ENCODE peak calls at places on chromosomes 1 and 21, in seven cellular contexts. One of them, this sample, is unnamed.
A peak's percentile ranks its signal among the peaks of the same experiment; 100 is the strongest.

GRCh38 chr1:5947978-5948680 is 44.1 kb downstream of the NPHP4 start:
- DNase-seq in GM13977: no peak
- DNase-seq in foreskin fibroblast: no peak
- DNase-seq in sigmoid colon: no peak
- DNase-seq in HFF-Myc: no peak
- DNase-seq in CD8-positive, alpha-beta T cell: no peak
- DNase-seq in endothelial cell: no peak
- DNase-seq in this sample: no peak

GRCh38 chr1:56713112-56713511 is 68.0 kb downstream of the PRKAA2 start:
- DNase-seq in GM13977: no peak
- DNase-seq in foreskin fibroblast: no peak
- DNase-seq in sigmoid colon: no peak
- DNase-seq in HFF-Myc: no peak
- DNase-seq in CD8-positive, alpha-beta T cell: no peak
- DNase-seq in endothelial cell: no peak
- DNase-seq in this sample: no peak

GRCh38 chr1:98294127-98294526 is 367.4 kb upstream of the SNX7 start:
- DNase-seq in GM13977: no peak
- DNase-seq in foreskin fibroblast: no peak
- DNase-seq in sigmoid colon: no peak
- DNase-seq in HFF-Myc: no peak
- DNase-seq in CD8-positive, alpha-beta T cell: no peak
- DNase-seq in endothelial cell: no peak
- DNase-seq in this sample: no peak

GRCh38 chr1:244163861-244164562 is 112.9 kb downstream of the ZBTB18 start:
- DNase-seq in GM13977: no peak
- DNase-seq in foreskin fibroblast: peak; percentile 92
- DNase-seq in sigmoid colon: no peak
- DNase-seq in HFF-Myc: peak; percentile 94
- DNase-seq in CD8-positive, alpha-beta T cell: no peak
- DNase-seq in endothelial cell: no peak
- DNase-seq in this sample: no peak

GRCh38 chr1:97008226-97008625 is 286.6 kb downstream of the PTBP2 start:
- DNase-seq in GM13977: no peak
- DNase-seq in foreskin fibroblast: peak; percentile 46
- DNase-seq in sigmoid colon: no peak
- DNase-seq in HFF-Myc: no peak
- DNase-seq in CD8-positive, alpha-beta T cell: no peak
- DNase-seq in endothelial cell: no peak
- DNase-seq in this sample: no peak

GRCh38 chr1:163056832-163057231 is 12.3 kb upstream of the RGS4 start:
- DNase-seq in GM13977: no peak
- DNase-seq in foreskin fibroblast: peak; percentile 41
- DNase-seq in sigmoid colon: no peak
- DNase-seq in HFF-Myc: no peak
- DNase-seq in CD8-positive, alpha-beta T cell: no peak
- DNase-seq in endothelial cell: no peak
- DNase-seq in this sample: no peak

GRCh38 chr1:177255411-177255810 is 84.7 kb downstream of the BRINP2 start:
- DNase-seq in GM13977: no peak
- DNase-seq in foreskin fibroblast: peak; percentile 33
- DNase-seq in sigmoid colon: no peak
- DNase-seq in HFF-Myc: no peak
- DNase-seq in CD8-positive, alpha-beta T cell: no peak
- DNase-seq in endothelial cell: no peak
- DNase-seq in this sample: no peak

GRCh38 chr21:41847066-41847804 is 31.9 kb downstream of the PRDM15 start:
- DNase-seq in GM13977: no peak
- DNase-seq in foreskin fibroblast: peak; percentile 59
- DNase-seq in sigmoid colon: peak; percentile 28
- DNase-seq in HFF-Myc: peak; percentile 31
- DNase-seq in CD8-positive, alpha-beta T cell: no peak
- DNase-seq in endothelial cell: no peak
- DNase-seq in this sample: no peak

GRCh38 chr1:54114955-54115354 is 37.8 kb downstream of the CDCP2 start:
- DNase-seq in GM13977: no peak
- DNase-seq in foreskin fibroblast: no peak
- DNase-seq in sigmoid colon: no peak
- DNase-seq in HFF-Myc: no peak
- DNase-seq in CD8-positive, alpha-beta T cell: no peak
- DNase-seq in endothelial cell: no peak
- DNase-seq in this sample: no peak

GRCh38 chr1:191641420-191642215 is 516.6 kb upstream of the RGS18 start:
- DNase-seq in GM13977: no peak
- DNase-seq in foreskin fibroblast: peak; percentile 14
- DNase-seq in sigmoid colon: no peak
- DNase-seq in HFF-Myc: no peak
- DNase-seq in CD8-positive, alpha-beta T cell: no peak
- DNase-seq in endothelial cell: no peak
- DNase-seq in this sample: no peak

GRCh38 chr1:92186081-92186480 is 31.6 kb upstream of the C1orf146 start:
- DNase-seq in GM13977: no peak
- DNase-seq in foreskin fibroblast: peak; percentile 49
- DNase-seq in sigmoid colon: no peak
- DNase-seq in HFF-Myc: no peak
- DNase-seq in CD8-positive, alpha-beta T cell: no peak
- DNase-seq in endothelial cell: no peak
- DNase-seq in this sample: no peak

GRCh38 chr1:246755419-246755818 is 31.2 kb downstream of the SCCPDH start:
- DNase-seq in GM13977: no peak
- DNase-seq in foreskin fibroblast: no peak
- DNase-seq in sigmoid colon: no peak
- DNase-seq in HFF-Myc: no peak
- DNase-seq in CD8-positive, alpha-beta T cell: no peak
- DNase-seq in endothelial cell: no peak
- DNase-seq in this sample: no peak

GRCh38 chr1:102099916-102100315 is 103.2 kb upstream of the OLFM3 start:
- DNase-seq in GM13977: no peak
- DNase-seq in foreskin fibroblast: no peak
- DNase-seq in sigmoid colon: no peak
- DNase-seq in HFF-Myc: no peak
- DNase-seq in CD8-positive, alpha-beta T cell: no peak
- DNase-seq in endothelial cell: no peak
- DNase-seq in this sample: no peak

GRCh38 chr1:34125721-34126380 is 39.2 kb downstream of the CSMD2 start:
- DNase-seq in GM13977: no peak
- DNase-seq in foreskin fibroblast: no peak
- DNase-seq in sigmoid colon: no peak
- DNase-seq in HFF-Myc: no peak
- DNase-seq in CD8-positive, alpha-beta T cell: no peak
- DNase-seq in endothelial cell: no peak
- DNase-seq in this sample: no peak

GRCh38 chr21:44939532-44940115 is at the start of gene SLX9:
- DNase-seq in GM13977: peak; percentile 95
- DNase-seq in foreskin fibroblast: peak; percentile 75
- DNase-seq in sigmoid colon: peak; percentile 86
- DNase-seq in HFF-Myc: peak; percentile 24
- DNase-seq in CD8-positive, alpha-beta T cell: peak; percentile 57
- DNase-seq in endothelial cell: peak; percentile 54
- DNase-seq in this sample: peak; percentile 93

GRCh38 chr1:69671363-69672010 is 103.8 kb downstream of the LRRC7 start:
- DNase-seq in GM13977: no peak
- DNase-seq in foreskin fibroblast: peak; percentile 3
- DNase-seq in sigmoid colon: no peak
- DNase-seq in HFF-Myc: no peak
- DNase-seq in CD8-positive, alpha-beta T cell: no peak
- DNase-seq in endothelial cell: no peak
- DNase-seq in this sample: no peak

GRCh38 chr1:204084247-204084772 is 11.4 kb downstream of the SOX13 start:
- DNase-seq in GM13977: no peak
- DNase-seq in foreskin fibroblast: no peak
- DNase-seq in sigmoid colon: peak; percentile 78
- DNase-seq in HFF-Myc: no peak
- DNase-seq in CD8-positive, alpha-beta T cell: no peak
- DNase-seq in endothelial cell: no peak
- DNase-seq in this sample: no peak
- TF ChIP-seq CTCF in GM13977: no peak
- TF ChIP-seq CTCF in foreskin fibroblast: no peak
- TF ChIP-seq CTCF in sigmoid colon: no peak
- TF ChIP-seq CTCF in HFF-Myc: no peak
- TF ChIP-seq CTCF in CD8-positive, alpha-beta T cell: no peak
- TF ChIP-seq CTCF in endothelial cell: no peak
- TF ChIP-seq CTCF in this sample: no peak

GRCh38 chr21:38380391-38381137 is 117.7 kb downstream of the ERG start:
- DNase-seq in GM13977: no peak
- DNase-seq in foreskin fibroblast: no peak
- DNase-seq in sigmoid colon: no peak
- DNase-seq in HFF-Myc: no peak
- DNase-seq in CD8-positive, alpha-beta T cell: no peak
- DNase-seq in endothelial cell: no peak
- DNase-seq in this sample: no peak

GRCh38 chr21:38376693-38377092 is 119.9 kb downstream of the KCNJ15 start:
- DNase-seq in GM13977: no peak
- DNase-seq in foreskin fibroblast: no peak
- DNase-seq in sigmoid colon: no peak
- DNase-seq in HFF-Myc: no peak
- DNase-seq in CD8-positive, alpha-beta T cell: no peak
- DNase-seq in endothelial cell: no peak
- DNase-seq in this sample: no peak

GRCh38 chr21:38376235-38376634 is 119.4 kb downstream of the KCNJ15 start:
- DNase-seq in GM13977: no peak
- DNase-seq in foreskin fibroblast: no peak
- DNase-seq in sigmoid colon: no peak
- DNase-seq in HFF-Myc: no peak
- DNase-seq in CD8-positive, alpha-beta T cell: no peak
- DNase-seq in endothelial cell: no peak
- DNase-seq in this sample: no peak

GRCh38 chr21:38379171-38379570 is 119.1 kb downstream of the ERG start:
- DNase-seq in GM13977: no peak
- DNase-seq in foreskin fibroblast: no peak
- DNase-seq in sigmoid colon: no peak
- DNase-seq in HFF-Myc: no peak
- DNase-seq in CD8-positive, alpha-beta T cell: no peak
- DNase-seq in endothelial cell: no peak
- DNase-seq in this sample: no peak

DNA sequence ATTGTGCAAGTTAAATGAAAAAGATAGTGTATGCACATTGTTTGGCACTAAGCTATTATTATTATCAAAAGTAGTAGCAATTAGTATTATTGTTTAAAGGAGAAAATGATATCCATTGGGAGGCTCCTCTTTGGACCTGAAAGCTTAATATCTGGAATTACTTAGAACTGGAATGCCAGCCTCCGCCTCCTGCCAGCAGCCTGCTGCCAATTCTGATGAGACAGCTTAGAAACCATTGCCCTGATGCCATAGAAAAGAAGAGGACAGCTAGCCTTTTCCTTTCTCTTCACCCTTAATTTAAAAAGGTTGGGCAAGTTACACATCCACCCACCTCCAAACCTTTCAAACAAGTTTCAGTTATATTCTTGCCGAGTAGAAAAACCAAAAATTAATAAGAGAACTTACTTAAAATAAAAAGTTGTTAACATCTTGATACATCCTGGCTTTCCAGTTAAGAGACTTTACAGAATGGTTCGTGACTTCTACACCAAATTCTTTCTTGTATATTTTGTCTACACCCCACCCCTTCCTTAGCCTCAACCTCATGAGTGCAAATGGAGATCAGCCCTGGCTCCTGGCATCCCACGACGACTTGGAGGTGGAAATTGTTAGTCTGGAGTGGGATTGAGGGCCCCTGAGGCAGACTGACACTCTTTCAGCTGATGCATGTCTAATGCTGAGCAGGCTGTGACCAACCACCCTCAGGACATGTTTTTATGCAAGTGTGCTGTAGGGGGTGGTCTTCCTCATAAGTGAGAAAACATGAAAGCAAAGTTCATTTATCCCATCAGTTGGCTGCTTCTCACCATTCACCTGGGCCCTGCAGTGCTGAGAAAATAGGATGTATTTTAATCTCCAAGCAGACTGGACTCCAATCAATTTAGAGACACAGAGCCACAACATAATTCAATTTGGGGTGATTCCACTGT is 120.6 kb downstream of the KCNJ15 start:
- DNase-seq in GM13977: no peak
- DNase-seq in foreskin fibroblast: no peak
- DNase-seq in sigmoid colon: no peak
- DNase-seq in HFF-Myc: no peak
- DNase-seq in CD8-positive, alpha-beta T cell: no peak
- DNase-seq in endothelial cell: no peak
- DNase-seq in this sample: no peak
- TF ChIP-seq CTCF in GM13977: no peak
- TF ChIP-seq CTCF in foreskin fibroblast: no peak
- TF ChIP-seq CTCF in sigmoid colon: no peak
- TF ChIP-seq CTCF in HFF-Myc: no peak
- TF ChIP-seq CTCF in CD8-positive, alpha-beta T cell: no peak
- TF ChIP-seq CTCF in endothelial cell: no peak
- TF ChIP-seq CTCF in this sample: no peak

GRCh38 chr1:119549719-119550141 is 42.7 kb downstream of the HSD3B1 start:
- DNase-seq in GM13977: peak; percentile 11
- DNase-seq in foreskin fibroblast: peak; percentile 30
- DNase-seq in sigmoid colon: no peak
- DNase-seq in HFF-Myc: peak; percentile 37
- DNase-seq in CD8-positive, alpha-beta T cell: no peak
- DNase-seq in endothelial cell: peak; percentile 77
- DNase-seq in this sample: peak; percentile 31
- TF ChIP-seq CTCF in GM13977: peak; percentile 66
- TF ChIP-seq CTCF in foreskin fibroblast: peak; percentile 63
- TF ChIP-seq CTCF in sigmoid colon: no peak
- TF ChIP-seq CTCF in HFF-Myc: peak; percentile 75
- TF ChIP-seq CTCF in CD8-positive, alpha-beta T cell: no peak
- TF ChIP-seq CTCF in endothelial cell: peak; percentile 29
- TF ChIP-seq CTCF in this sample: peak; percentile 45

DNA sequence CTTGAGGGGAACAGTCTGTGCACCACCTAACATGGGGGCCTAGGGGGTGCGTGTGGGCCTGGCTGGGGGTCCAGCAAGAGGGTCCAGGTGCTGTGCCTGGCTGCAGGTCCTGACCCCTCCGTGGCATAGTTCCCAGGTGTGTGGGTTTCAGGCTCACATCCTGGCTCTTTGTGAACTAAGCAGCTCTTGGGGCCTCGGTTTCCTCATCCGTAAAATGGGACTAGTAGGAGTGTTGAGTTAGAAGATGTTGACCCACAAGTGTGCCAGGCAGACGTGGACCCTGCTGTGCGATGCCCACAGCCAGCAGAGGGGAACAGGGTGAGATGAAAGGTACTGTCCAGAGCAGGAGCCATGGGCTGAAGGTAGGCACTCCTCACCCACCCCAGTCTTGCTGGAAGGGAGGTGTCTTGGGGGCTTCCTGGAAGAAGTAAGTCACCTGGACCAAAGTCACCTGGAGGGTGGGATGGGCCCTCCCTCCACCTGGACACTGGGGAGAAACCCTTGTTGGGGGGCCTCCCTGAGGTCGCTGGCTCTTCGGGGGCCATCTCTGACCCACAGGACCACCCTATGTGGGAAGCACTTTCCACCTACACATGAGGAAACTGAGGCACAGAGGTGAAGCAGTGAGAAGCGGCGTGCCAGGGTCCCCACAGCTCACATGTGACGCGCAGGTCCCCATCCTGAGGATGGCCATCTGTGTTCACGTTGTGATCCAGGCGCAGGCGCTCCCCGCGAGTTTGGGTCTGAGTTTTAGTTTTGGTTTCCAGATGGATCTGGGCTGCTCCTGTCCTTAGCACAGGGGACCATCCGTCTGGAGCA is 1.4 kb downstream of the ARHGEF16 start:
- DNase-seq in GM13977: no peak
- DNase-seq in foreskin fibroblast: no peak
- DNase-seq in sigmoid colon: no peak
- DNase-seq in HFF-Myc: no peak
- DNase-seq in CD8-positive, alpha-beta T cell: no peak
- DNase-seq in endothelial cell: no peak
- DNase-seq in this sample: no peak
- TF ChIP-seq CTCF in GM13977: no peak
- TF ChIP-seq CTCF in foreskin fibroblast: no peak
- TF ChIP-seq CTCF in sigmoid colon: no peak
- TF ChIP-seq CTCF in HFF-Myc: no peak
- TF ChIP-seq CTCF in CD8-positive, alpha-beta T cell: no peak
- TF ChIP-seq CTCF in endothelial cell: no peak
- TF ChIP-seq CTCF in this sample: no peak